ENCODE peak calls at places on chromosomes 11 and 22, in four cellular contexts. T is prostate gland, W is stomach, Z is transverse colon. K is an unnamed sample.

GRCh38 chr22:37971475-37972434 is 12.6 kb downstream of the SOX10 start:
- DNase-seq in Z (no peak), W (no peak), T (no peak), K (peak; percentile 72)

GRCh38 chr22:32660292-32660691 is 141.2 kb upstream of the TIMP3 start:
- DNase-seq in W (peak; percentile 70), T (peak; percentile 54), Z (peak; percentile 69), K (peak; percentile 79)

GRCh38 chr11:89168396-89168795 is 9.3 kb upstream of the TYR start:
- DNase-seq in Z (no peak), T (no peak), W (no peak), K (no peak)

GRCh38 chr11:38814670-38815069 is 2216.6 kb upstream of the RAG2 start:
- DNase-seq in W (no peak), T (no peak), Z (no peak), K (no peak)

GRCh38 chr11:59221438-59221837 is 8.7 kb upstream of the MPEG1 start:
- DNase-seq in W (no peak), T (no peak), Z (no peak), K (no peak)

GRCh38 chr11:3022982-3023381 is 30.9 kb upstream of the NAP1L4 start:
- DNase-seq in T (no peak), Z (no peak), W (no peak), K (no peak)

GRCh38 chr11:119540370-119541125 is 117.6 kb upstream of the THY1 start:
- DNase-seq in Z (no peak), T (no peak), W (peak; percentile 18), K (no peak)

GRCh38 chr11:17724020-17724908 is 4.9 kb downstream of the MYOD1 start:
- DNase-seq in W (no peak), Z (no peak), T (no peak), K (no peak)

GRCh38 chr11:123474994-123475393 is 44.9 kb downstream of the GRAMD1B start:
- DNase-seq in W (no peak), T (no peak), Z (no peak), K (no peak)

GRCh38 chr11:10495464-10495786 is 40.4 kb downstream of the AMPD3 start:
- DNase-seq in W (no peak), T (no peak), Z (no peak), K (no peak)

GRCh38 chr11:77558380-77558779 is 31.4 kb upstream of the AQP11 start:
- DNase-seq in W (no peak), Z (no peak), T (no peak), K (no peak)

GRCh38 chr11:6353367-6353987 is 33.2 kb upstream of the CAVIN3 start:
- DNase-seq in W (peak; percentile 75), Z (peak; percentile 55), T (peak; percentile 22), K (peak; percentile 76)

GRCh38 chr11:32435947-32436750 is 810 bp upstream of the WT1 start:
- DNase-seq in T (no peak), W (no peak), Z (no peak), K (peak; percentile 47)

GRCh38 chr11:47863189-47863892 is 15.2 kb upstream of the NUP160 start:
- DNase-seq in W (no peak), T (no peak), Z (no peak), K (no peak)

GRCh38 chr11:66713746-66714480 is 15.1 kb downstream of the SPTBN2 start:
- DNase-seq in Z (no peak), W (no peak), T (no peak), K (no peak)

GRCh38 chr11:111748035-111748804 is 18.0 kb downstream of the PPP2R1B start:
- DNase-seq in T (no peak), Z (no peak), W (no peak), K (no peak)

GRCh38 chr11:92793189-92793588 is 176.3 kb upstream of the MTNR1B start:
- DNase-seq in T (no peak), W (no peak), Z (no peak), K (peak; percentile 77)

GRCh38 chr11:74090701-74091100 is 80.1 kb downstream of the C2CD3 start:
- DNase-seq in T (no peak), Z (no peak), W (no peak), K (peak; percentile 13)
- TF ChIP-seq CTCF in T (no peak), Z (no peak), W (no peak), K (peak; percentile 12)

DNA sequence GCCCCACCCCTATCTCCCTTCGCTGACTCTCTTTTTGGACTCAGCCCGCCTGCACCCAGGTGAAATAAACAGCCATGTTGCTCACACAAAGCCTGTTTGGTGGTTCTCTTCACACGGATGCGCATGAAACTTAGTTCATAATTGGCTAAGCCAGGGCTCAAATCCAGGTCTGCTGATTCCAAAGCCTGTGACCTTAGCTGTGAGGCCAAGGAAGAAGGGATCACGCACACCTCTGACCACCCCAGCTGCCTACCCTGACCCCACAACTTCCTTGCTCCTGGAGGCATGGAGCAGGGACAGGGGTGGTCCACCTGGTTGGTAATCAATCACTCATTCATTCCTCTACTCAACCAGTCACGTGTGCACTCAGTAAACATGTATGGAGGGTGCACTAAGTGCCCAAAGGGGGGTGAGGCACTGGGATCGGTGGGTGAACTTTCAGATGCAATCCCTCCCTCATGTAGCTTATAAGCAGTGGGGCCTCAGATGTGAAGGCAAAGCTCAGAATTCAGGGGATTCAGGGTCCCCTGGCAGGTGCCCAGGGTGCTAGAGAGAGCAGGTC is 10.3 kb downstream of the FXYD2 start:
- DNase-seq in Z (no peak), W (no peak), T (no peak), K (no peak)
- H3K4me3 ChIP-seq in Z (no peak overlapping the region), W (no peak overlapping the region), T (no peak overlapping the region), K (no peak overlapping the region)

GRCh38 chr11:69540118-69541000 is 58.9 kb downstream of the LINC01488 start:
- DNase-seq in T (no peak), W (no peak), Z (no peak), K (peak; percentile 23)
- TF ChIP-seq CTCF in T (no peak), W (no peak), Z (no peak), K (peak; percentile 23)

DNA sequence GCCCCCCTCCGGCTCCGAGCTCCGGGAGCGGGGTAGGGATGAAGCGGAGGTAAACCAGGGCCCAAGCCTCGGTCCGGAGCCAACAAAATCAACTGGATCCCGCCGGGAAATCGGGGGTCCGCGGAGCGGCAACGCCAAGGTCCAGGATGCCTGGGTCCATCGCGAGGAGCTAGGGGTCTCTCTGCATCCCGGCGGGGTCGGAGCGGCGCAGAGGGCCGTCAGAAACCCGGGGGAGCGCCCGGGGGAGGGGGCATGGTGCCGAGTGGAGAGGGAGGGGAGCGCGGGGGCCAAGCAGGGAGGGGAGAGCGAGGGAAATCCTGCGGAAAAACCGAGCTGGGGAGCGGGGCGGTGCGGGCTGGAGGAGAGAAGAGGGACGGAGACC is 51.8 kb downstream of the SLC22A12 start:
- DNase-seq in Z (no peak), T (no peak), W (no peak), K (peak; percentile 34)
- H3K4me3 ChIP-seq in Z (peak overlapping the region; percentile 21), T (peak overlapping the region; percentile 24), W (peak overlapping the region; percentile 29), K (peak overlapping the region; percentile 80)

GRCh38 chr22:46537946-46538815 is 761 bp upstream of the CELSR1 start:
- DNase-seq in W (no peak), Z (no peak), T (no peak), K (peak; percentile 79)
- TF ChIP-seq CTCF in W (no peak), Z (no peak), T (no peak), K (peak; percentile 51)

GRCh38 chr11:113313601-113314000 is 782 bp upstream of the TTC12 start:
- DNase-seq in W (no peak), Z (no peak), T (no peak), K (no peak)
- H3K4me3 ChIP-seq in W (no peak overlapping the region), Z (no peak overlapping the region), T (no peak overlapping the region), K (no peak overlapping the region)

GRCh38 chr11:116927163-116927772 is 89.8 kb upstream of the APOA1 start:
- DNase-seq in T (no peak), W (no peak), Z (peak; percentile 34), K (no peak)
- TF ChIP-seq CTCF in T (no peak), W (no peak), Z (peak; percentile 23), K (peak; percentile 43)

GRCh38 chr11:954392-955144 is 28.9 kb downstream of the AP2A2 start:
- DNase-seq in Z (no peak), W (no peak), T (no peak), K (no peak)

GRCh38 chr11:953513-953912 is 27.8 kb downstream of the AP2A2 start:
- DNase-seq in W (no peak), Z (no peak), T (no peak), K (no peak)

GRCh38 chr11:955154-956049 is 29.7 kb downstream of the AP2A2 start:
- DNase-seq in Z (peak; percentile 52), T (peak; percentile 69), W (no peak), K (no peak)

GRCh38 chr11:951507-951906 is 25.8 kb downstream of the AP2A2 start:
- DNase-seq in Z (no peak), T (no peak), W (no peak), K (no peak)

GRCh38 chr11:952406-953385 is 27.0 kb downstream of the AP2A2 start:
- DNase-seq in T (no peak), Z (peak; percentile 73), W (peak; percentile 73), K (peak; percentile 45)
- H3K4me3 ChIP-seq in T (no peak overlapping the region), Z (no peak overlapping the region), W (no peak overlapping the region), K (no peak overlapping the region)

GRCh38 chr11:101476186-101476585 is 107.6 kb downstream of the TRPC6 start:
- DNase-seq in W (no peak), T (no peak), Z (no peak), K (no peak)

GRCh38 chr11:101477926-101478325 is 105.9 kb downstream of the TRPC6 start:
- DNase-seq in W (no peak), T (no peak), Z (no peak), K (no peak)

GRCh38 chr11:101475699-101476098 is 108.1 kb downstream of the TRPC6 start:
- DNase-seq in W (no peak), Z (no peak), T (no peak), K (no peak)

GRCh38 chr11:101470881-101471535 is 112.8 kb downstream of the TRPC6 start:
- DNase-seq in Z (no peak), W (no peak), T (no peak), K (no peak)

DNA sequence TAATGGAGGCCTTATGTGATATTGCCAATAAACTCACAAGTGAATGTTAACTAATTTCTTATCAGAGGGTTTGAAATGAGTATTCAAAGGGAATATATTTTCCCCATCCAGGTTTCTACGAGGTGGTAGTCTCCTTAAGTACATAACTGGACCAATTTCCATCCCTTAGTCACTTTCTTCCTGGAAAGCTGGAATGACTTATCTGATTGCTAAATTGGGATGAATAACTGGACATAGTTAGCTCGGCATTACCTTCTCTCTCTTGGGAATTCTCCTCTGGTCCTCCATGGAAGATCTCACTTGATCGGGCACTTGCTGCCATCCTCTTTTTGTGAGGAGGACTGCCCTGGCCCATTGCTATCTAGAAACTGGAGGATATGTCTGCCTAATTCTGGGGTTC is 109.1 kb downstream of the TRPC6 start:
- DNase-seq in T (no peak), W (no peak), Z (no peak), K (no peak)
- TF ChIP-seq CTCF in T (no peak), W (no peak), Z (no peak), K (no peak)

GRCh38 chr11:72113170-72113808 is 794 bp upstream of the ANAPC15 start:
- DNase-seq in Z (no peak), T (no peak), W (no peak), K (no peak)
- H3K4me3 ChIP-seq in Z (peak overlapping the region; percentile 64), T (no peak overlapping the region), W (peak overlapping the region; percentile 58), K (peak overlapping the region; percentile 69)

K was measured in neural progenitor cell.